ENCODE peak calls at places on chromosomes 7 and 10, in five cellular contexts. L is cardiac septum, M is GM13977, T is T-cell, V is lung microvascular endothelial cell. P is an unnamed sample.

GRCh38 chr7:55074008-55074499 is 55.2 kb downstream of the EGFR start:
- DNase-seq in L (no peak), M (peak; percentile 78), T (peak; percentile 58), V (peak; percentile 59), P (peak; percentile 77)

GRCh38 chr10:16944081-16944922 is 127.1 kb upstream of the RSU1 start:
- DNase-seq in L (no peak), M (no peak), T (no peak), V (no peak), P (no peak)

GRCh38 chr10:17617031-17617911 is at the start of gene HACD1:
- DNase-seq in L (peak; percentile 85), M (peak; percentile 79), T (peak; percentile 38), V (peak; percentile 62), P (peak; percentile 67)

GRCh38 chr10:129937351-129937751 is 26.7 kb downstream of the EBF3 start:
- DNase-seq in L (peak; percentile 60), M (no peak), T (no peak), V (no peak), P (no peak)

GRCh38 chr7:24871765-24872164 is 108.2 kb downstream of the OSBPL3 start:
- DNase-seq in L (no peak), M (no peak), T (no peak), V (no peak), P (peak; percentile 48)

GRCh38 chr7:55237156-55237721 is 127.9 kb upstream of the LANCL2 start:
- DNase-seq in L (no peak), M (no peak), T (no peak), V (no peak), P (no peak)

GRCh38 chr7:132117181-132117580 is 459.1 kb downstream of the PLXNA4 start:
- DNase-seq in L (no peak), M (no peak), T (no peak), V (no peak), P (no peak)

GRCh38 chr7:123096976-123097375 is 101.5 kb upstream of the TAS2R16 start:
- DNase-seq in L (no peak), M (no peak), T (no peak), V (no peak), P (no peak)

GRCh38 chr7:157010588-157011332 is at the start of gene MNX1:
- DNase-seq in L (no peak), M (peak; percentile 98), T (no peak), V (peak; percentile 84), P (peak; percentile 89)

GRCh38 chr10:106648534-106649481 is 515.7 kb downstream of the SORCS1 start:
- DNase-seq in L (no peak), M (no peak), T (no peak), V (no peak), P (no peak)

GRCh38 chr10:68516766-68517165 is 10.6 kb downstream of the SLC25A16 start:
- DNase-seq in L (no peak), M (no peak), T (no peak), V (no peak), P (no peak)

GRCh38 chr10:34956756-34957155 is 133.4 kb downstream of the CUL2 start:
- DNase-seq in L (no peak), M (no peak), T (no peak), V (no peak), P (no peak)

GRCh38 chr10:46314046-46314445 is 27.2 kb downstream of the ANTXRL start:
- DNase-seq in L (no peak), M (no peak), T (no peak), V (no peak), P (no peak)

GRCh38 chr7:92720604-92721350 is 115.6 kb downstream of the CDK6 start:
- DNase-seq in L (no peak), M (peak; percentile 13), T (no peak), V (no peak), P (no peak)

GRCh38 chr7:38929460-38930171 is 20.6 kb upstream of the VPS41 start:
- DNase-seq in L (no peak), M (no peak), T (no peak), V (no peak), P (no peak)

GRCh38 chr7:86282014-86282682 is 361.6 kb upstream of the GRM3 start:
- DNase-seq in L (peak; percentile 38), M (no peak), T (no peak), V (no peak), P (no peak)

GRCh38 chr7:3995187-3995586 is 686.9 kb upstream of the FOXK1 start:
- DNase-seq in L (no peak), M (no peak), T (no peak), V (no peak), P (peak; percentile 9)

GRCh38 chr7:151696738-151697514 is 177.2 kb upstream of the RHEB start:
- DNase-seq in L (no peak), M (no peak), T (no peak), V (no peak), P (no peak)

GRCh38 chr10:93790454-93790853 is 32.7 kb downstream of the LGI1 start:
- DNase-seq in L (no peak), M (no peak), T (no peak), V (no peak), P (no peak)

GRCh38 chr7:100427762-100428198 is 723 bp downstream of the ZCWPW1 start:
- DNase-seq in L (no peak), M (no peak), T (no peak), V (no peak), P (no peak)

GRCh38 chr10:12448729-12449391 is 99.5 kb downstream of the CAMK1D start:
- DNase-seq in L (no peak), M (peak; percentile 66), T (peak; percentile 75), V (peak; percentile 26), P (no peak)

GRCh38 chr7:78516450-78516849 is 717.9 kb downstream of the PHTF2 start:
- DNase-seq in L (no peak), M (no peak), T (no peak), V (no peak), P (no peak)

GRCh38 chr10:127024655-127025054 is 119.4 kb downstream of the DOCK1 start:
- DNase-seq in L (no peak), M (no peak), T (no peak), V (no peak), P (no peak)

GRCh38 chr7:1706721-1707613 is 36.9 kb downstream of the ELFN1 start:
- DNase-seq in L (peak; percentile 54), M (peak; percentile 31), T (no peak), V (no peak), P (no peak)

GRCh38 chr7:70638381-70639128 is 493.4 kb upstream of the GALNT17 start:
- DNase-seq in L (no peak), M (no peak), T (no peak), V (no peak), P (no peak)

GRCh38 chr10:126640391-126640790 is 30.1 kb downstream of the C10orf90 start:
- DNase-seq in L (no peak), M (no peak), T (no peak), V (no peak), P (no peak)

GRCh38 chr10:71093531-71093930 is 118.8 kb upstream of the UNC5B start:
- DNase-seq in L (no peak), M (no peak), T (no peak), V (no peak), P (no peak)